ENCODE peak calls at places on chromosomes 5 and 9, in eight cellular contexts. One of them, this sample, is unnamed. For H3K4me1, the result is how much of the 10 kb centered on the place peaks cover.

GRCh38 chr5:135829179-135829578 is 5.3 kb upstream of the SLC25A48 start:
- DNase-seq in ascending aorta: no peak
- DNase-seq in tibial artery: no peak
- DNase-seq in ovary: no peak
- DNase-seq in CD8-positive, alpha-beta T cell: no peak
- DNase-seq in spleen: no peak
- DNase-seq in mammary epithelial cell: no peak
- DNase-seq in fibroblast of lung: no peak
- DNase-seq in this sample: no peak

GRCh38 chr5:39714036-39714698 is 289.4 kb upstream of the DAB2 start:
- DNase-seq in ascending aorta: no peak
- DNase-seq in tibial artery: peak
- DNase-seq in ovary: peak
- DNase-seq in CD8-positive, alpha-beta T cell: no peak
- DNase-seq in spleen: no peak
- DNase-seq in mammary epithelial cell: peak
- DNase-seq in fibroblast of lung: peak
- DNase-seq in this sample: peak

GRCh38 chr9:124137009-124137943 is 120.5 kb upstream of the NEK6 start:
- DNase-seq in ascending aorta: no peak
- DNase-seq in tibial artery: no peak
- DNase-seq in ovary: no peak
- DNase-seq in CD8-positive, alpha-beta T cell: no peak
- DNase-seq in spleen: no peak
- DNase-seq in mammary epithelial cell: no peak
- DNase-seq in fibroblast of lung: peak
- DNase-seq in this sample: no peak

GRCh38 chr5:1746371-1747078 is 53.1 kb downstream of the MRPL36 start:
- DNase-seq in ascending aorta: no peak
- DNase-seq in tibial artery: peak
- DNase-seq in ovary: peak
- DNase-seq in CD8-positive, alpha-beta T cell: no peak
- DNase-seq in spleen: peak
- DNase-seq in mammary epithelial cell: no peak
- DNase-seq in fibroblast of lung: no peak
- DNase-seq in this sample: no peak

GRCh38 chr5:112902561-112902960 is 19.5 kb downstream of the REEP5 start:
- DNase-seq in ascending aorta: no peak
- DNase-seq in tibial artery: no peak
- DNase-seq in ovary: no peak
- DNase-seq in CD8-positive, alpha-beta T cell: no peak
- DNase-seq in spleen: no peak
- DNase-seq in mammary epithelial cell: no peak
- DNase-seq in fibroblast of lung: no peak
- DNase-seq in this sample: no peak

GRCh38 chr9:38681747-38682227 is 38.1 kb downstream of the FAM240B start:
- DNase-seq in ascending aorta: no peak
- DNase-seq in tibial artery: no peak
- DNase-seq in ovary: no peak
- DNase-seq in CD8-positive, alpha-beta T cell: no peak
- DNase-seq in spleen: no peak
- DNase-seq in mammary epithelial cell: peak
- DNase-seq in fibroblast of lung: peak
- DNase-seq in this sample: no peak

GRCh38 chr5:124460666-124461065 is 285.8 kb downstream of the ZNF608 start:
- DNase-seq in ascending aorta: no peak
- DNase-seq in tibial artery: no peak
- DNase-seq in ovary: no peak
- DNase-seq in CD8-positive, alpha-beta T cell: no peak
- DNase-seq in spleen: no peak
- DNase-seq in mammary epithelial cell: no peak
- DNase-seq in fibroblast of lung: no peak
- DNase-seq in this sample: no peak

GRCh38 chr9:73132034-73132776 is 19.5 kb upstream of the ANXA1 start:
- DNase-seq in ascending aorta: peak
- DNase-seq in tibial artery: peak
- DNase-seq in ovary: peak
- DNase-seq in CD8-positive, alpha-beta T cell: peak
- DNase-seq in spleen: peak
- DNase-seq in mammary epithelial cell: peak
- DNase-seq in fibroblast of lung: peak
- DNase-seq in this sample: peak

GRCh38 chr9:36823934-36824333 is 210.1 kb downstream of the PAX5 start:
- DNase-seq in ascending aorta: no peak
- DNase-seq in tibial artery: no peak
- DNase-seq in ovary: no peak
- DNase-seq in CD8-positive, alpha-beta T cell: no peak
- DNase-seq in spleen: no peak
- DNase-seq in mammary epithelial cell: no peak
- DNase-seq in fibroblast of lung: no peak
- DNase-seq in this sample: no peak

GRCh38 chr5:132762246-132763000 is 14.6 kb downstream of the SEPTIN8 start:
- DNase-seq in ascending aorta: no peak
- DNase-seq in tibial artery: no peak
- DNase-seq in ovary: no peak
- DNase-seq in CD8-positive, alpha-beta T cell: no peak
- DNase-seq in spleen: no peak
- DNase-seq in mammary epithelial cell: no peak
- DNase-seq in fibroblast of lung: no peak
- DNase-seq in this sample: no peak

GRCh38 chr5:95471922-95472321 is 80.8 kb downstream of the FAM81B start:
- DNase-seq in ascending aorta: no peak
- DNase-seq in tibial artery: no peak
- DNase-seq in ovary: no peak
- DNase-seq in CD8-positive, alpha-beta T cell: no peak
- DNase-seq in spleen: no peak
- DNase-seq in mammary epithelial cell: peak
- DNase-seq in fibroblast of lung: peak
- DNase-seq in this sample: no peak

GRCh38 chr9:116395409-116396037 is 241.9 kb downstream of the PAPPA start:
- DNase-seq in ascending aorta: no peak
- DNase-seq in tibial artery: no peak
- DNase-seq in ovary: no peak
- DNase-seq in CD8-positive, alpha-beta T cell: no peak
- DNase-seq in spleen: no peak
- DNase-seq in mammary epithelial cell: no peak
- DNase-seq in fibroblast of lung: no peak
- DNase-seq in this sample: no peak

GRCh38 chr5:168086104-168086610 is 205.3 kb upstream of the WWC1 start:
- DNase-seq in ascending aorta: no peak
- DNase-seq in tibial artery: no peak
- DNase-seq in ovary: no peak
- DNase-seq in CD8-positive, alpha-beta T cell: no peak
- DNase-seq in spleen: no peak
- DNase-seq in mammary epithelial cell: peak
- DNase-seq in fibroblast of lung: peak
- DNase-seq in this sample: peak

GRCh38 chr5:145834554-145834916 is 607 bp downstream of the PRELID2 start:
- DNase-seq in ascending aorta: no peak
- DNase-seq in tibial artery: no peak
- DNase-seq in ovary: no peak
- DNase-seq in CD8-positive, alpha-beta T cell: no peak
- DNase-seq in spleen: no peak
- DNase-seq in mammary epithelial cell: no peak
- DNase-seq in fibroblast of lung: peak
- DNase-seq in this sample: peak

GRCh38 chr5:83107692-83108410 is 30.5 kb downstream of the XRCC4 start:
- DNase-seq in ascending aorta: no peak
- DNase-seq in tibial artery: no peak
- DNase-seq in ovary: no peak
- DNase-seq in CD8-positive, alpha-beta T cell: no peak
- DNase-seq in spleen: no peak
- DNase-seq in mammary epithelial cell: no peak
- DNase-seq in fibroblast of lung: no peak
- DNase-seq in this sample: no peak

GRCh38 chr9:7104625-7105024 is 346.9 kb downstream of the KDM4C start:
- DNase-seq in ascending aorta: no peak
- DNase-seq in tibial artery: no peak
- DNase-seq in ovary: no peak
- DNase-seq in CD8-positive, alpha-beta T cell: no peak
- DNase-seq in spleen: no peak
- DNase-seq in mammary epithelial cell: no peak
- DNase-seq in fibroblast of lung: no peak
- DNase-seq in this sample: no peak

GRCh38 chr9:87564111-87564510 is 66.4 kb downstream of the DAPK1 start:
- DNase-seq in ascending aorta: no peak
- DNase-seq in tibial artery: no peak
- DNase-seq in ovary: no peak
- DNase-seq in CD8-positive, alpha-beta T cell: no peak
- DNase-seq in spleen: no peak
- DNase-seq in mammary epithelial cell: no peak
- DNase-seq in fibroblast of lung: peak
- DNase-seq in this sample: no peak

GRCh38 chr9:101628173-101628572 is 33.4 kb upstream of the PPP3R2 start:
- DNase-seq in ascending aorta: no peak
- DNase-seq in tibial artery: no peak
- DNase-seq in ovary: no peak
- DNase-seq in CD8-positive, alpha-beta T cell: no peak
- DNase-seq in spleen: no peak
- DNase-seq in mammary epithelial cell: peak
- DNase-seq in fibroblast of lung: no peak
- DNase-seq in this sample: no peak

GRCh38 chr5:56594821-56595220 is 220.5 kb upstream of the MAP3K1 start:
- DNase-seq in ascending aorta: no peak
- DNase-seq in tibial artery: no peak
- DNase-seq in ovary: no peak
- DNase-seq in CD8-positive, alpha-beta T cell: no peak
- DNase-seq in spleen: no peak
- DNase-seq in mammary epithelial cell: peak
- DNase-seq in fibroblast of lung: no peak
- DNase-seq in this sample: no peak

GRCh38 chr5:168962323-168962722 is 338.6 kb downstream of the SLIT3 start:
- DNase-seq in ascending aorta: no peak
- DNase-seq in tibial artery: no peak
- DNase-seq in ovary: no peak
- DNase-seq in CD8-positive, alpha-beta T cell: no peak
- DNase-seq in spleen: no peak
- DNase-seq in mammary epithelial cell: no peak
- DNase-seq in fibroblast of lung: peak
- DNase-seq in this sample: no peak

GRCh38 chr9:130214921-130215320 is 42.7 kb downstream of the NCS1 start:
- DNase-seq in ascending aorta: no peak
- DNase-seq in tibial artery: no peak
- DNase-seq in ovary: no peak
- DNase-seq in CD8-positive, alpha-beta T cell: no peak
- DNase-seq in spleen: no peak
- DNase-seq in mammary epithelial cell: no peak
- DNase-seq in fibroblast of lung: no peak
- DNase-seq in this sample: no peak

GRCh38 chr5:177495243-177496060 is 2.0 kb downstream of the PDLIM7 start:
- DNase-seq in ascending aorta: peak
- DNase-seq in tibial artery: peak
- DNase-seq in ovary: peak
- DNase-seq in CD8-positive, alpha-beta T cell: no peak
- DNase-seq in spleen: peak
- DNase-seq in mammary epithelial cell: peak
- DNase-seq in fibroblast of lung: peak
- DNase-seq in this sample: no peak

GRCh38 chr9:105833271-105833975 is 139.1 kb downstream of the TMEM38B start:
- DNase-seq in ascending aorta: no peak
- DNase-seq in tibial artery: no peak
- DNase-seq in ovary: no peak
- DNase-seq in CD8-positive, alpha-beta T cell: no peak
- DNase-seq in spleen: no peak
- DNase-seq in mammary epithelial cell: peak
- DNase-seq in fibroblast of lung: peak
- DNase-seq in this sample: no peak

GRCh38 chr5:150000261-150000989 is at the start of the genes HMGXB3 and TIGD6:
- DNase-seq in ascending aorta: peak
- DNase-seq in tibial artery: peak
- DNase-seq in ovary: peak
- DNase-seq in CD8-positive, alpha-beta T cell: peak
- DNase-seq in spleen: peak
- DNase-seq in mammary epithelial cell: peak
- DNase-seq in fibroblast of lung: peak
- DNase-seq in this sample: peak
- TF ChIP-seq CTCF in ascending aorta: no peak
- TF ChIP-seq CTCF in tibial artery: no peak
- TF ChIP-seq CTCF in ovary: no peak
- TF ChIP-seq CTCF in CD8-positive, alpha-beta T cell: no peak
- TF ChIP-seq CTCF in spleen: no peak
- TF ChIP-seq CTCF in mammary epithelial cell: no peak
- TF ChIP-seq CTCF in fibroblast of lung: no peak
- TF ChIP-seq CTCF in this sample: no peak

DNA sequence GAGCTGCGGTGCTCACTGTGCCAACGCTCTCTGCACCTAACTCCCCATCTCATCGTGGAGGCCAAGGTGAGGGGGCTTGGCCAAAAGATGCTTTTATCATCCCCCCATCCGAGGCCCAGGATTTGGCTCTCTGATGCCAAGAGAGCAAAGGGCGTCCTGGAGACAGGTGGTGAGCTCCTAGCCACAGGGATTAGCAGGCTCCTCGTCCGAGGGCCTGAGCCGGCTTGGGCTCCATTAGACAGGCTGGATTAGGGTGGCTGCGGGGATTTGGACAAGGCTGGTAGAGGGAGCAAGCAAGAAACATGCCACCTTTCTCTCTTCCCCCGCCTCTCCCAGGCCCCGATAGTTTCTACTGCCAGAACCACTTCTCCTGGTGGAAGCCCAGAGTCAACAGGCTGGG is 1.0 kb upstream of the GRM6 start:
- DNase-seq in ascending aorta: no peak
- DNase-seq in tibial artery: no peak
- DNase-seq in ovary: no peak
- DNase-seq in CD8-positive, alpha-beta T cell: no peak
- DNase-seq in spleen: no peak
- DNase-seq in mammary epithelial cell: no peak
- DNase-seq in fibroblast of lung: no peak
- DNase-seq in this sample: no peak
- H3K4me3 ChIP-seq in ascending aorta: no peak
- H3K4me3 ChIP-seq in tibial artery: no peak
- H3K4me3 ChIP-seq in ovary: no peak
- H3K4me3 ChIP-seq in CD8-positive, alpha-beta T cell: no peak
- H3K4me3 ChIP-seq in spleen: no peak
- H3K4me3 ChIP-seq in mammary epithelial cell: no peak
- H3K4me3 ChIP-seq in fibroblast of lung: no peak
- H3K4me3 ChIP-seq in this sample: no peak

GRCh38 chr5:14166437-14166836 is 23.3 kb downstream of the TRIO start:
- DNase-seq in ascending aorta: no peak
- DNase-seq in tibial artery: no peak
- DNase-seq in ovary: no peak
- DNase-seq in CD8-positive, alpha-beta T cell: no peak
- DNase-seq in spleen: no peak
- DNase-seq in mammary epithelial cell: no peak
- DNase-seq in fibroblast of lung: peak
- DNase-seq in this sample: no peak
- H3K4me1 ChIP-seq in ascending aorta: under half
- H3K4me1 ChIP-seq in tibial artery: under half
- H3K4me1 ChIP-seq in ovary: under half
- H3K4me1 ChIP-seq in CD8-positive, alpha-beta T cell: under half
- H3K4me1 ChIP-seq in spleen: under half
- H3K4me1 ChIP-seq in mammary epithelial cell: under half
- H3K4me1 ChIP-seq in fibroblast of lung: under half
- H3K4me1 ChIP-seq in this sample: under half

DNA sequence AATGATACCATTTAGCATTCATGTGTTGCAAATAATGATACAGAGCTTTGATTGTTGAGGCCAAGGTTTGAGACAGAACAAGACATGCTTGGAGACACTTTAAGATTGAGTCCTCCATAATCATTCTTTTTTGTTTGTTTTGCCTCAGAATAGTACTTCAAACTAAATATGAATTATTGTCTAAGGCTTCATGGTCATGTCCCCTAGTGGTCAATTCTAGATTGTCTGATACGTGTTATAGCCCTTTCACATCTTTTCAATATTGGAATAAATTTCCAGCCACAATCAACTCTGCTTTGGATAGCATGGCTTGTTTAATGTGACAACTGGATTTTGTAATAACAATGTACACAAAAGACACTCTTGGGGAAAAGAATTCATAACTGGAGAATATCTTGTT is 64.2 kb downstream of the PRLR start:
- DNase-seq in ascending aorta: no peak
- DNase-seq in tibial artery: no peak
- DNase-seq in ovary: no peak
- DNase-seq in CD8-positive, alpha-beta T cell: no peak
- DNase-seq in spleen: no peak
- DNase-seq in mammary epithelial cell: no peak
- DNase-seq in fibroblast of lung: no peak
- DNase-seq in this sample: no peak
- TF ChIP-seq CTCF in ascending aorta: no peak
- TF ChIP-seq CTCF in tibial artery: no peak
- TF ChIP-seq CTCF in ovary: no peak
- TF ChIP-seq CTCF in CD8-positive, alpha-beta T cell: no peak
- TF ChIP-seq CTCF in spleen: no peak
- TF ChIP-seq CTCF in mammary epithelial cell: no peak
- TF ChIP-seq CTCF in fibroblast of lung: no peak
- TF ChIP-seq CTCF in this sample: no peak